ENCODE peak calls at places on chromosomes 6 and 20, in six cellular contexts. Q, E, G, M, C and H are unnamed samples.

GRCh38 chr20:60200305-60200918 is 242.2 kb downstream of the CDH26 start:
- DNase-seq in Q (no peak), E (no peak), G (no peak), M (no peak), C (no peak), H (no peak)

GRCh38 chr6:128036808-128037570 is 136.1 kb upstream of the THEMIS start:
- DNase-seq in Q (peak; percentile 8), E (no peak), G (peak; percentile 68), M (no peak), C (no peak), H (no peak)

GRCh38 chr6:63441266-63441956 is 121.6 kb upstream of the LGSN start:
- DNase-seq in Q (no peak), E (no peak), G (no peak), M (no peak), C (no peak), H (no peak)

GRCh38 chr20:23459431-23460112 is 6.9 kb upstream of the CST11 start:
- DNase-seq in Q (no peak), E (no peak), G (no peak), M (no peak), C (no peak), H (no peak)

GRCh38 chr6:51386347-51386836 is 567.7 kb downstream of the TFAP2B start:
- DNase-seq in Q (no peak), E (no peak), G (no peak), M (no peak), C (no peak), H (no peak)

GRCh38 chr6:53587291-53587690 is 42.4 kb upstream of the GCLC start:
- DNase-seq in Q (no peak), E (no peak), G (no peak), M (no peak), C (no peak), H (no peak)

GRCh38 chr6:129943637-129944271 is 74.6 kb upstream of the L3MBTL3 start:
- DNase-seq in Q (no peak), E (no peak), G (no peak), M (no peak), C (no peak), H (no peak)

GRCh38 chr6:136073216-136073615 is 176.9 kb downstream of the MTFR2 start:
- DNase-seq in Q (no peak), E (no peak), G (peak; percentile 49), M (no peak), C (no peak), H (no peak)

GRCh38 chr6:41503841-41504525 is 42.2 kb upstream of the FOXP4 start:
- DNase-seq in Q (peak; percentile 56), E (no peak), G (peak; percentile 42), M (no peak), C (peak; percentile 50), H (no peak)

GRCh38 chr6:128821116-128821515 is 61.8 kb upstream of the LAMA2 start:
- DNase-seq in Q (peak; percentile 51), E (no peak), G (no peak), M (no peak), C (no peak), H (no peak)

GRCh38 chr6:82953871-82954270 is 111.8 kb downstream of the UBE3D start:
- DNase-seq in Q (peak; percentile 32), E (no peak), G (no peak), M (no peak), C (no peak), H (no peak)

GRCh38 chr20:9131841-9132240 is 63.0 kb downstream of the PLCB4 start:
- DNase-seq in Q (no peak), E (no peak), G (no peak), M (no peak), C (no peak), H (no peak)

GRCh38 chr6:95574811-95575210 is 2.5 kb upstream of the MANEA start:
- DNase-seq in Q (peak; percentile 77), E (no peak), G (peak; percentile 57), M (no peak), C (no peak), H (no peak)

GRCh38 chr6:42984924-42985475 is 630 bp downstream of the PPP2R5D start:
- DNase-seq in Q (no peak), E (no peak), G (no peak), M (no peak), C (peak; percentile 34), H (no peak)

GRCh38 chr20:44471481-44471882 is 4.2 kb upstream of the TTPAL start:
- DNase-seq in Q (peak; percentile 71), E (no peak), G (peak; percentile 86), M (no peak), C (no peak), H (no peak)

GRCh38 chr6:137763436-137763835 is 103.6 kb upstream of the TNFAIP3 start:
- DNase-seq in Q (no peak), E (no peak), G (no peak), M (no peak), C (no peak), H (no peak)

GRCh38 chr20:4811661-4812181 is 90.0 kb downstream of the PRND start:
- DNase-seq in Q (no peak), E (no peak), G (no peak), M (no peak), C (no peak), H (peak; percentile 41)

GRCh38 chr6:42025790-42026311 is 24.5 kb upstream of the TAF8 start:
- DNase-seq in Q (no peak), E (no peak), G (no peak), M (no peak), C (no peak), H (no peak)

GRCh38 chr6:168640738-168641137 is 199.8 kb downstream of the SMOC2 start:
- DNase-seq in Q (peak; percentile 1), E (no peak), G (peak; percentile 10), M (no peak), C (no peak), H (no peak)

GRCh38 chr20:57701651-57702050 is 8.2 kb downstream of the PMEPA1 start:
- DNase-seq in Q (no peak), E (no peak), G (no peak), M (no peak), C (no peak), H (no peak)

GRCh38 chr6:165447141-165447540 is 137.7 kb upstream of the C6orf118 start:
- DNase-seq in Q (no peak), E (no peak), G (no peak), M (no peak), C (no peak), H (no peak)

GRCh38 chr20:58184063-58184462 is 44.4 kb downstream of the ANKRD60 start:
- DNase-seq in Q (no peak), E (no peak), G (no peak), M (no peak), C (no peak), H (no peak)

DNA sequence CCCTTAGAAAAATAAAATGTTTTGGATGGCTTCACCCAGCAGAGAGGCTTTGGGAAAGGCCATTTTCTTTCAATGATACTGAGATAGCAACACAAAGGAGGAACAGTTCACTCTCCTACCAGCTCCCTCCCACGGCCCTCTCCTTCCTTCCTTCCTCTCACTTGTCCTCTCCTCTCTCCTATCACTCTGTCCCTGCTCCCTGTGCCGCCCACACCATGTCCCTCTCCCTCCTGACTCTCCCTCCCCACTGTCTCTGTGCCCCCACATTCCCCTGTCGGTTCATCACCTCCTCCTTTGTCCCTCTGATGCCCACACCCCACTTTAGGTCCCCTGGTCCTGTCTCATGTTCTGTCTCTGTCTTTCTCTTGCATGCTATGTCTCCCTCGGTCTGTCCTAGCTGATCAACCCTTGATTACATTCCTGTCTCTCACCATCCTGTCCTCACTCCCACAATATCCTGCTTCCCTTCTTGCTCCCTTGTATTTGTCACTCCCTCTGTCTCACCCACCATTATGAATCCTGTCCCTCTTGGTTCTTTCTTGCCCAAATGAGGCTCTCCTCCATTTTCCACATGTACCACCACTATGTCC is 30.1 kb downstream of the ELMO2 start:
- DNase-seq in Q (no peak), E (no peak), G (no peak), M (no peak), C (no peak), H (no peak)
- TF ChIP-seq CTCF in Q (no peak), E (no peak), G (no peak), M (no peak), C (no peak), H (no peak)

GRCh38 chr20:17287503-17287902 is 60.7 kb downstream of the PCSK2 start:
- DNase-seq in Q (no peak), E (no peak), G (no peak), M (no peak), C (peak; percentile 3), H (no peak)
- TF ChIP-seq CTCF in Q (peak; percentile 13), E (no peak), G (peak; percentile 27), M (peak; percentile 41), C (no peak), H (peak; percentile 19)

GRCh38 chr20:1440024-1440423 is 26.6 kb downstream of the NSFL1C start:
- DNase-seq in Q (peak; percentile 26), E (no peak), G (peak; percentile 11), M (no peak), C (no peak), H (no peak)
- TF ChIP-seq CTCF in Q (peak; percentile 48), E (no peak), G (peak; percentile 36), M (peak; percentile 20), C (no peak), H (peak; percentile 39)

DNA sequence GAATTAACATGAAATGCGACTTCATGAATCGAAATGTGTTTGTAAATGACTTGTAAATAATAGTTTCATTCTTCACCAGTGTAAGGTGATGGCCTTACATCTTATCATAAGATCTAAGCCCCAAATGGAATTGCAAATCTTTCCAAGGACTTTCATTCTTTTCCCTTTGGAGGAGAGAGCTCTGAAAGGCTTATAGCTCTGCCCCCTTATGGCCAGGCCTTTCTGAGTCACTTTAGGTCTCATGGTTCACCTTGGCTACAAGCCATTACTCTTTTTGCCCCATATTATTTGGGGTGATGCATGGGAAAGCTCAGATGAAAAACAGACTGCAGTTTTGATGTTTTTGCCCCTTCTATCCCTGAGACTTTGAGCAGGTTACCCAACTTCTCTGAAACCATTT is 209.1 kb upstream of the BMP2 start:
- DNase-seq in Q (no peak), E (no peak), G (no peak), M (no peak), C (no peak), H (no peak)
- TF ChIP-seq CTCF in Q (peak; percentile 9), E (no peak), G (no peak), M (peak; percentile 8), C (no peak), H (peak; percentile 20)

DNA sequence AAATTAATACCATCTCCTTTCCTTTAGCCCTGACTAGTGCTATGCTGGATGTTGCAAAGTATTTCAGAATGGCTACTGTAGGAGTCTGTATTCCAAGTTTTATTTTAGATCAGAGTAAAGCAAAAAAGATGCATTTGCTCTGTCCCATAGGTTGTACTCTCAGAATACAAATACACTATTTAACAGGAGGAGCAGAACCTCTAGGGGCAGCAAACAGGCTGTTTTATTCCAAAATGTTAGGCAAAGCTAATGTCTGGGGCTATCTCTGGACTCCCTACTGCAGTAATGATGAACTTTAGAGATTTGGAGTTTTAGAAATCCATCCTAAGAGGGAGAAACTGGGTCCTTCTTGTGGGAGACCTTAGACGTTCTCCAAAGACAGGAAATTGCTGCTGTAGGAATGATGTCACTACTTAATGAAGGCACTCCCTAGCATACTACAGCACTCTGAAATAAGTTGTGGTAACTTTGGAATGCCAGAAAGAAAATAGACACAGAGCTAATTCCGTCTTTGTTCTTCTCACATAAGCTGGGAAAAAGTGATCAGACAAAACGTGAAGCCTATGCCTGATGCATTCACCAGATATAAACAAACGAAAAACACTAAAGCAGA is 392.4 kb upstream of the HS3ST5 start:
- DNase-seq in Q (no peak), E (no peak), G (no peak), M (no peak), C (no peak), H (no peak)
- TF ChIP-seq CTCF in Q (no peak), E (no peak), G (no peak), M (no peak), C (no peak), H (peak; percentile 66)